ENCODE peak calls at places on chromosomes 6 and 20, in ten cellular contexts. A, W, R, O, U, N, J, I, P and V are unnamed samples.

GRCh38 chr6:158131926-158132325 is 36.1 kb downstream of the SERAC1 start:
- DNase-seq in I (no peak), W (peak; percentile 54), P (no peak), N (peak; percentile 39), U (no peak), R (no peak), A (no peak), O (no peak), J (peak; percentile 18), V (no peak)

GRCh38 chr20:258963-259362 is 1.4 kb downstream of the DEFB132 start:
- DNase-seq in A (no peak), N (peak; percentile 32), I (peak; percentile 15), J (no peak), R (no peak), P (no peak), O (no peak), U (no peak), W (peak; percentile 32), V (no peak)

GRCh38 chr6:126600258-126600916 is 260.5 kb downstream of the CENPW start:
- DNase-seq in R (no peak), U (no peak), A (no peak), I (peak; percentile 9), N (no peak), P (no peak), W (no peak), O (no peak), J (no peak), V (no peak)

GRCh38 chr6:109351231-109352132 is 30.8 kb downstream of the CD164 start:
- DNase-seq in U (peak; percentile 21), A (no peak), P (no peak), O (no peak), W (peak; percentile 14), I (no peak), J (no peak), N (peak; percentile 33), R (no peak), V (peak; percentile 16)

GRCh38 chr6:150865043-150865405 is 478 bp upstream of the MTHFD1L start:
- DNase-seq in P (no peak), N (no peak), J (no peak), U (no peak), A (no peak), R (no peak), W (no peak), O (no peak), I (no peak), V (no peak)

GRCh38 chr20:63008541-63009043 is 1.8 kb upstream of the BHLHE23 start:
- DNase-seq in U (no peak), I (no peak), J (no peak), R (no peak), P (no peak), A (no peak), N (no peak), O (no peak), W (no peak), V (no peak)

GRCh38 chr6:113763883-113764282 is 93.3 kb upstream of the MARCKS start:
- DNase-seq in R (no peak), I (peak; percentile 51), N (peak; percentile 96), W (no peak), J (no peak), A (no peak), U (no peak), P (no peak), O (no peak), V (peak; percentile 32)

GRCh38 chr6:47967843-47968242 is 143.2 kb downstream of the PTCHD4 start:
- DNase-seq in P (no peak), R (no peak), N (peak; percentile 3), A (no peak), I (no peak), W (no peak), J (no peak), U (no peak), O (no peak), V (peak; percentile 0)

GRCh38 chr6:89067796-89068195 is 12.8 kb upstream of the PNRC1 start:
- DNase-seq in O (no peak), U (no peak), J (no peak), W (no peak), R (no peak), I (no peak), A (no peak), N (no peak), P (no peak), V (no peak)

GRCh38 chr6:151284012-151284411 is 44.2 kb downstream of the AKAP12 start:
- DNase-seq in N (no peak), O (no peak), W (no peak), A (no peak), J (no peak), I (no peak), P (no peak), U (no peak), R (no peak), V (no peak)

GRCh38 chr20:35618032-35618371 is 2.4 kb downstream of the SPAG4 start:
- DNase-seq in A (no peak), N (no peak), P (no peak), I (no peak), J (no peak), W (no peak), O (no peak), U (no peak), R (no peak), V (no peak)

GRCh38 chr6:162750776-162751175 is 23.0 kb downstream of the PACRG start:
- DNase-seq in W (no peak), J (no peak), O (no peak), P (no peak), U (no peak), A (no peak), R (no peak), N (peak; percentile 63), I (peak; percentile 66), V (peak; percentile 39)

GRCh38 chr6:26103770-26104456 is 16.7 kb downstream of the HFE start:
- DNase-seq in U (peak; percentile 91), J (peak; percentile 87), R (peak; percentile 89), P (no peak), N (peak; percentile 97), I (peak; percentile 97), A (peak; percentile 80), W (peak; percentile 97), O (peak; percentile 96), V (peak; percentile 88)

GRCh38 chr20:1467355-1468116 is 887 bp upstream of the NSFL1C start:
- DNase-seq in J (peak; percentile 22), U (peak; percentile 45), P (no peak), W (no peak), O (no peak), R (no peak), A (no peak), N (no peak), I (no peak), V (no peak)

GRCh38 chr6:14524319-14524718 is 406.7 kb downstream of the CD83 start:
- DNase-seq in W (no peak), U (peak; percentile 21), P (no peak), O (no peak), A (no peak), N (peak; percentile 71), J (no peak), R (no peak), I (no peak), V (peak; percentile 60)

GRCh38 chr6:111502154-111502553 is 19.1 kb upstream of the REV3L start:
- DNase-seq in U (no peak), J (no peak), R (no peak), W (no peak), I (no peak), P (no peak), A (no peak), O (no peak), N (no peak), V (no peak)

GRCh38 chr6:130035211-130035610 is 16.8 kb downstream of the L3MBTL3 start:
- DNase-seq in P (no peak), N (no peak), U (no peak), J (no peak), I (no peak), R (no peak), O (no peak), A (no peak), W (no peak), V (no peak)

GRCh38 chr6:97947841-97948240 is 664.8 kb upstream of the MMS22L start:
- DNase-seq in O (no peak), R (no peak), A (no peak), U (peak; percentile 65), W (no peak), P (no peak), N (peak; percentile 25), I (peak; percentile 87), J (no peak), V (peak; percentile 14)

GRCh38 chr6:161228911-161229591 is 44.8 kb downstream of the AGPAT4 start:
- DNase-seq in J (peak; percentile 22), W (no peak), U (no peak), I (peak; percentile 91), A (no peak), P (no peak), N (peak; percentile 90), R (no peak), O (no peak), V (peak; percentile 80)
- H3K4me3 ChIP-seq in J (no peak overlapping the region), W (no peak overlapping the region), U (no peak overlapping the region), I (peak overlapping the region; percentile 0), A (no peak overlapping the region), P (peak overlapping the region; percentile 9), N (no peak overlapping the region), R (no peak overlapping the region), O (no peak overlapping the region), V (peak overlapping the region; percentile 15)

GRCh38 chr6:19662911-19663310 is 174.3 kb upstream of the ID4 start:
- DNase-seq in W (no peak), R (no peak), O (no peak), A (no peak), P (no peak), N (no peak), J (no peak), I (no peak), U (no peak), V (no peak)
- H3K4me3 ChIP-seq in W (no peak overlapping the region), R (no peak overlapping the region), O (no peak overlapping the region), A (no peak overlapping the region), P (no peak overlapping the region), N (no peak overlapping the region), J (no peak overlapping the region), I (no peak overlapping the region), U (no peak overlapping the region), V (no peak overlapping the region)

GRCh38 chr20:47784256-47784598 is 1.1 kb downstream of the SULF2 start:
- DNase-seq in R (no peak), U (no peak), P (no peak), A (no peak), N (no peak), O (no peak), J (no peak), I (no peak), W (no peak), V (no peak)
- H3K4me3 ChIP-seq in R (peak overlapping the region; percentile 55), U (peak overlapping the region; percentile 68), P (peak overlapping the region; percentile 80), A (peak overlapping the region; percentile 69), N (peak overlapping the region; percentile 68), O (no peak overlapping the region), J (peak overlapping the region; percentile 73), I (peak overlapping the region; percentile 40), W (no peak overlapping the region), V (peak overlapping the region; percentile 51)

DNA sequence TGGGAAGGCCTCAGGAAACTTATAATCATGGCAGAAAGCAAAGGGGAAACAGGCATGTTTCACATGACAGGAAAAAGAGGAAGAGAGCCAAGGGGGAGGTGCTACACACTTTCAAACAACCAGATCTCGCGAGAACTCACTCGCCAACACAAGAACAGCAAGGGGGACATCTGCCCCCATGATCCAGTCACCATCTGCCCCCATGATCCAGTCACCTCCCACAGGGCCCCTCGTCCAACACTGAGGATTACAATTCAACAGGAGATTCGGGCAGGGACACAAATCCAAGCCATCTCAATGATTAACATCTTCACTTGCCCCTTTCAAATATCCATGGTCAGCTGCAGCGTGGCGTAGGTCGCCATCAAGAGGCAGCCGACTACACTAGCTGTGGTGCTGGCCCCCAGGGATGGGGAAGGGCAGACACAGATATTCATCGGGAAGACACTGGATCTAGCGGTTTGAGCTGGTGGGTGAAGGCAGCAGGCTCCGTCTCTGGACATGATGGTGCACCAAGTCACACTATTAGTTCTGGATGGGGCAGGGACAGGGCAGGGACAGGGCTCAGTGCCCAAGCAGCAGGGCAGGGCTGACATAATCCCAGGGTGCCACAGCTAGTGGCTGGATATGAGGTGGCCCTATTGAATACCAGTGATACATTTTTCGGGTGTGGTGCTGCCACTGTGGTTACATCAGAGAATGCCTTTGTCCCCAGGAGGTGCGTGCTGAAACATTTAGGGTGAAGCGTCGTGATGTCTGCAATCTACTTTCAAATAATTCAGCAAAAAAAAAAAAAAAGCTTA is 31.6 kb downstream of the TUBB2B start:
- DNase-seq in O (no peak), I (peak; percentile 50), A (no peak), N (no peak), R (no peak), U (peak; percentile 43), J (peak; percentile 65), P (no peak), W (no peak), V (no peak)
- H3K4me3 ChIP-seq in O (no peak overlapping the region), I (no peak overlapping the region), A (no peak overlapping the region), N (no peak overlapping the region), R (no peak overlapping the region), U (peak overlapping the region; percentile 23), J (peak overlapping the region; percentile 13), P (no peak overlapping the region), W (no peak overlapping the region), V (no peak overlapping the region)